ENCODE peak calls at places on chromosomes 16 and 17, in seven cellular contexts. S is PC-3, Q is GM23248, M is astrocyte, T is fibroblast of lung, F is keratinocyte, W is HCT116. Y is an unnamed sample.

GRCh38 chr17:57663326-57664070 is 81.6 kb downstream of the CCDC182 start:
- DNase-seq in M (peak), Q (peak), W (no peak), F (no peak), T (no peak), S (no peak), Y (no peak)

GRCh38 chr17:42508426-42509164 is 27.4 kb upstream of the NAGLU start:
- DNase-seq in F (no peak), T (no peak), W (no peak), Q (no peak), S (no peak), M (no peak), Y (no peak)

GRCh38 chr16:66534376-66534799 is 15.5 kb downstream of the TK2 start:
- DNase-seq in Q (no peak), M (peak), F (no peak), S (no peak), T (no peak), W (no peak), Y (no peak)

GRCh38 chr16:88755745-88756443 is 29.1 kb downstream of the PIEZO1 start:
- DNase-seq in S (no peak), Q (no peak), F (no peak), T (no peak), M (no peak), W (no peak), Y (no peak)

GRCh38 chr17:17841620-17842025 is 4.8 kb upstream of the SREBF1 start:
- DNase-seq in S (no peak), Q (no peak), M (no peak), F (no peak), W (no peak), T (no peak), Y (no peak)

GRCh38 chr17:36813357-36813756 is 123.9 kb upstream of the LHX1 start:
- DNase-seq in F (no peak), T (no peak), M (no peak), Q (no peak), S (no peak), W (no peak), Y (no peak)

GRCh38 chr17:75683467-75684041 is 16.4 kb downstream of the SAP30BP start:
- DNase-seq in W (peak), S (peak), M (peak), T (peak), Q (peak), F (no peak), Y (no peak)

GRCh38 chr17:72192409-72193192 is 71.8 kb downstream of the SOX9 start:
- DNase-seq in F (peak), T (peak), Q (peak), S (peak), W (no peak), M (peak), Y (no peak)

GRCh38 chr16:89548344-89549006 is 12.0 kb upstream of the RPL13 start:
- DNase-seq in S (no peak), W (no peak), T (no peak), Q (no peak), F (no peak), M (no peak), Y (no peak)

GRCh38 chr17:77208856-77209255 is 68.1 kb downstream of the SEC14L1 start:
- DNase-seq in T (no peak), W (no peak), Q (peak), M (no peak), F (no peak), S (no peak), Y (peak)

GRCh38 chr17:61400786-61401279 is 1.2 kb downstream of the TBX2 start:
- DNase-seq in M (peak), F (no peak), S (no peak), Q (peak), W (no peak), T (peak), Y (no peak)
- TF ChIP-seq EZH2 in M (peak), F (no peak), S (no peak), Q (no peak), W (no peak), T (no peak), Y (no peak)

GRCh38 chr16:81483970-81484595 is 39.5 kb downstream of the CMIP start:
- DNase-seq in M (no peak), F (no peak), Q (no peak), W (no peak), S (no peak), T (no peak), Y (no peak)
- H3K27ac ChIP-seq in M (no peak), F (no peak), Q (no peak), W (no peak), S (no peak), T (no peak), Y (no peak)

GRCh38 chr16:4301177-4301576 is 14.7 kb upstream of the GLIS2 start:
- DNase-seq in T (no peak), W (no peak), M (no peak), F (no peak), S (no peak), Q (no peak), Y (no peak)
- TF ChIP-seq EZH2 in T (no peak), W (no peak), M (no peak), F (no peak), S (no peak), Q (no peak), Y (no peak)

DNA sequence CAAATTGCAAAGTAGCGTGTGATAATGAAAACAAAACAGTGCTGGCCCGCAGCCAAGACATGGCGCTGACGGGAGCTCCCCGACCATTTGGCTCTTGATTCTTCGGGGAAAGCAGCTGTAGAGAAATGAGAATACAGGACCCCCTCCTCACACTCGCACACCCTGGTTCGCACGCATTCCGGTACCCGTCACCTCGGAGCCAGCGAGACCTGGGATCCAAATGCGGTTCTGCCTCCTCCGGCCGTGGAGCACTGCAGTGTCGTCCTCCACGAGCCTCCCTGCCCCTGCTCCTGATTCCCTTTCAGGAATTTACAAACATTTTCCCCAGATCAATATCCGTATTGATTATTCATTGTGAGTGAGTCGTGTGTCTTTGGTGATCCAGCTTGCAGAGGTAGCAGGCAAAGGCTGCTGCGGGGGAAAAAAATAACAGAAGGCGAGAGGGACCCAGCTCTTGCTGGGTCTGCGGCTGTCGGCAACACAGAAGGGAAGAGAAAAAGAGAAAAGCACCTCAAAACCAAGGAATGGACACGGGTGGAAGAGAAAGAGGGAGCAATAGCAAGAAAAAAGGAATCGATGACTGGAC is 184.1 kb upstream of the ZFHX3 start:
- DNase-seq in S (no peak), T (no peak), M (peak), F (no peak), W (no peak), Q (no peak), Y (no peak)
- H3K27ac ChIP-seq in S (no peak), T (peak), M (peak), F (no peak), W (no peak), Q (no peak), Y (no peak)

DNA sequence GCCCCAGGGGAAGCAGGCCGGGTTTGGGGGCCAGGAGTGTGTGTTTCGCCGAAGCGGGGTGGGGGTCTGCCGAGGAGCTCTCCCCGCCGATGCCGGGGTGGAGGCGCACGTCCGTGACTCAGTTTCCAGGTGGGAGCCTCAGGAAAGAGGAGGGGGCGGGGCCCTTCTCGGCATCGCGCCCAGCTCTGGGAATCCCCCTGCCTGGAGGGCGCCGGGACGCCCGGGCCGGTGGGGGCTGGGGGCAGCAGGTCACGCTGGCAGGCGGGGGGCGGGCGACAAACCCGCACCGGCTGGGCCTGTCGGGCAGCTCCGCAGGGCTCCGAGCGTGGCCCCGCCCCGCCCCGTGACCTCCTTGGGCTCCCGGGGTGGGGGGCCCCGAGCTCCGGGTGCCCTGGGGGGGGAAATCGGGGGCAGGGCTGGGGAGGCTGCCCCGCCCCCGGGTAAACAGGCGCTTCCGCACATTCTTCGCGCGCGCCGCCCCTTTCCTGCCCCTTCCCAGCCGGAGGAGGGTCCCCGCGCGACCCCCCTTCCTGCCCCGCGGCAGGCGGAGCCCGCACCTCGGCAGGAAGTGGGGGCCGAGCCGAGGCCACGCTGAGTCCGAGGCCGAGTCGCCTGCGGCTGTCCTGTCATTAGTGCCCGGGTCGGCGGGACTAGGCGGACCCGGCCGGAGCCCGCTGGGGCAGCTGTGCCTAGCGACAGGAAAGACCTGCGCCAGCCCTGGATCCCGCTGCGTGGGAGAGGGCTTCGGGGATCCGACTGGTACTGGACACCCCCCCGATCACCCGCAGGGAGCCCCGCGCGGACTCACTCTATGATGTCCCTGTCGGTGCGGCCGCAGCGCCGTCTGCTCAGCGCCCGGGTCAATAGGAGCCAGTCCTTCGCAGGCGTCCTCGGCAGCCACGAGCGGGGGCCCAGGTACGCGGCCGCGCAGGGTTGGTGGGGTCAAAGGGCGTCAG is 9.3 kb downstream of the RIPOR1 start:
- DNase-seq in T (no peak), W (no peak), Q (peak), F (no peak), M (no peak), S (no peak), Y (no peak)
- TF ChIP-seq EZH2 in T (no peak), W (no peak), Q (no peak), F (no peak), M (no peak), S (no peak), Y (no peak)

GRCh38 chr17:867896-868489 is 85.8 kb downstream of the MRM3 start:
- DNase-seq in M (no peak), T (no peak), S (no peak), W (no peak), Q (no peak), F (no peak), Y (no peak)

GRCh38 chr17:869067-869466 is 86.9 kb downstream of the MRM3 start:
- DNase-seq in M (peak), W (no peak), F (no peak), S (no peak), T (peak), Q (peak), Y (no peak)

GRCh38 chr17:872843-873242 is 90.7 kb downstream of the MRM3 start:
- DNase-seq in W (no peak), S (no peak), M (no peak), Q (no peak), F (no peak), T (no peak), Y (no peak)

GRCh38 chr17:871731-872517 is 89.8 kb downstream of the MRM3 start:
- DNase-seq in T (no peak), S (no peak), F (no peak), W (no peak), Q (no peak), M (peak), Y (no peak)

DNA sequence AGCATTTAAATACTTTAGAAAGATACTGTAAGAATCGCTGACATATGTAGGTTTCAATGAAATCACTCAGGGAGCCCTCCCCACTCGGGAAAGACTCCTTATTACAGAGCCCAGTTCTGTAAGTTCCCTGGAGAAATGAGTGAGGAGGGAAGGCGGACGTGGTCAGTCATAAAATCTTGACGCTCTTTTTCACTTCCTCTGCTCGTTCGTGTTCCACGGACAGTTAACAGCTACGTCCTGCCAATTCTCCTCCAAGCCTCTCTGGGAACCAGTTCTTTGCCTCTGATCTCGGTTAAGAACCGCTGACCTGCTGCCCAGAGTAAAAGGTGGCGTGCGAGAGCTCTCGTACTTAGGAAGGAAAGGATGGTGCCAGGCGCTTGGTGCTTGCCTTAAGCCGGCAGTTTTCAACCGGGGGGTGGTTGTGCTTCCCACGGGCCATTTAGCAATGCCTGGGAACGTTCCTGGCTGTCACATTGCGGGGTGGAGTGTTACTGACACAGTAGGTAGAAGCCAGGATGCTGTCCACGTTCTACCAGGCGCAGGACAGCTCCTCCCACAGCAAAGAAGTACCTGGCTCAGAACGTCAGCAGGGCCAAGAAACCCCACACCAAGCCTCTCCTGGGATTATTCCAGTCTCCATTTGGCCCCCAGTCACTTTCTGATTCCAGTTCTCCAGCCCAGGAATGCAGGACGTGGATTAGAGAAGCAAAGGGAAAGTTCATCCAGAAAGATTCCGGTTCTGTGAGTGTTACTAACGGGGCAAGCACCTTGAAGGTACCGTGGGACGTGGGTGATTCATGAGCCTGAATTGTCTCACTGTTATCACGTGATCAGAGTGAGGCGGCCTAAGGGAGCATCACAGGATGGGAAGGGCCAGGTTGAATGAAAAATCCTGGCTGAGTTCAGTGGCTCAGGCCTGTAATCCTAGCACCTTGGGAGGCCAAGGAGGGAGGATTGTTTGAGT is 87.7 kb downstream of the MRM3 start:
- DNase-seq in F (peak), M (peak), Q (peak), T (peak), W (peak), S (peak), Y (no peak)
- H3K27ac ChIP-seq in F (peak), M (peak), Q (peak), T (peak), W (peak), S (peak), Y (no peak)

DNA sequence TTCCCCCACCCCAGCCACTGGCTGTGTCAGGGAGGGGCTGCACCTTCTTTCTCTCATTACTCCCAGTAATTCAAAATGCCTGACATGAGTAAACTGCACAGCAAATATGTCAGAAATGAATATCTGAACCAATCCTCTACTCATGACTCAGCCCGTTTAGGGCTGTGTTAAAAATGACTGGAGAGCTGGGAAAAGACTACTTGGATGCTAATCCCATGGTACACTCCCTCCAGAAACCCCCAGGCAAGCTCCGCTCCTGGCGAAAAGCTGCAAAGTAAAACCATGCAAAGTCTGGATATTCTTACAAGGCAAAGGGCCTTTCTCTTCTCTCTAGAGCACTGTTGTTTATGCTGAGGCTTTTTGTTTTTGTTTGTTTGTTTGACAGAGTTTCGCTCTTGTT is 448.1 kb upstream of the DYNLRB2 start:
- DNase-seq in T (no peak), S (no peak), Q (peak), F (no peak), M (peak), W (no peak), Y (no peak)
- TF ChIP-seq EZH2 in T (no peak), S (no peak), Q (no peak), F (no peak), M (no peak), W (no peak), Y (no peak)